ENCODE peak calls at places on chromosome 16, in seven cellular contexts. I is stimulated activated CD4-positive, alpha-beta T cell treated with anti-CD3 and anti-CD28 coated beads, Interleukin-4, amount 100 ng/mL, for 1 hour; N is HEK293T; G is T-cell; Y is gastrocnemius medialis; B is nephron progenitor cell; Z is SHP77 treated with DMSO at 0.1 percent for 48 hours. L is an unnamed sample.

GRCh38 chr16:81293909-81294802 is 20.6 kb upstream of the GAN start:
- DNase-seq in I (no peak), N (no peak), G (no peak), Y (no peak), B (no peak), Z (no peak), L (no peak)

GRCh38 chr16:82252582-82252981 is 82.6 kb upstream of the MPHOSPH6 start:
- DNase-seq in I (no peak), N (no peak), G (no peak), Y (no peak), B (no peak), Z (no peak), L (no peak)

GRCh38 chr16:86685071-86685470 is 106.7 kb downstream of the FOXL1 start:
- DNase-seq in I (no peak), N (no peak), G (no peak), Y (no peak), B (no peak), Z (no peak), L (no peak)

GRCh38 chr16:14132696-14133048 is 61.6 kb downstream of the MRTFB start:
- DNase-seq in I (no peak), N (no peak), G (no peak), Y (no peak), B (no peak), Z (no peak), L (no peak)

GRCh38 chr16:86199871-86200700 is 301.1 kb downstream of the IRF8 start:
- DNase-seq in I (no peak), N (no peak), G (no peak), Y (no peak), B (no peak), Z (no peak), L (no peak)

GRCh38 chr16:69371564-69371963 is 14.2 kb downstream of the TERF2 start:
- DNase-seq in I (no peak), N (no peak), G (no peak), Y (no peak), B (no peak), Z (no peak), L (no peak)

GRCh38 chr16:6545329-6545728 is 787.3 kb upstream of the RBFOX1 start:
- DNase-seq in I (no peak), N (no peak), G (no peak), Y (no peak), B (no peak), Z (no peak), L (no peak)

GRCh38 chr16:2071454-2072263 is 23.9 kb downstream of the TSC2 start:
- DNase-seq in I (no peak), N (no peak), G (peak), Y (no peak), B (no peak), Z (no peak), L (no peak)

GRCh38 chr16:8565498-8565897 is 24.8 kb downstream of the TMEM114 start:
- DNase-seq in I (no peak), N (no peak), G (no peak), Y (no peak), B (peak), Z (no peak), L (peak)

GRCh38 chr16:84284168-84284722 is 10.4 kb upstream of the WFDC1 start:
- DNase-seq in I (no peak), N (no peak), G (no peak), Y (peak), B (peak), Z (no peak), L (no peak)

GRCh38 chr16:30784215-30784614 is 2.8 kb downstream of the ZNF629 start:
- DNase-seq in I (no peak), N (no peak), G (no peak), Y (no peak), B (no peak), Z (no peak), L (no peak)

GRCh38 chr16:83345846-83346245 is 461.9 kb upstream of the HSBP1 start:
- DNase-seq in I (no peak), N (no peak), G (no peak), Y (no peak), B (no peak), Z (no peak), L (no peak)

GRCh38 chr16:59212492-59213024 is 478.4 kb upstream of the GOT2 start:
- DNase-seq in I (no peak), N (no peak), G (no peak), Y (no peak), B (no peak), Z (no peak), L (no peak)

GRCh38 chr16:78684655-78685400 is 585.4 kb downstream of the WWOX start:
- DNase-seq in I (no peak), N (peak), G (no peak), Y (peak), B (no peak), Z (no peak), L (no peak)

GRCh38 chr16:14155572-14156213 is 84.6 kb downstream of the MRTFB start:
- DNase-seq in I (no peak), N (no peak), G (no peak), Y (no peak), B (no peak), Z (no peak), L (no peak)

GRCh38 chr16:13203725-13204124 is 302.3 kb downstream of the SHISA9 start:
- DNase-seq in I (no peak), N (no peak), G (no peak), Y (no peak), B (no peak), Z (no peak), L (no peak)

GRCh38 chr16:88600539-88600896 is 30.3 kb downstream of the ZC3H18 start:
- DNase-seq in I (no peak), N (no peak), G (no peak), Y (no peak), B (no peak), Z (no peak), L (no peak)

GRCh38 chr16:22188595-22189442 is 17.3 kb upstream of the EEF2K start:
- DNase-seq in I (peak), N (peak), G (peak), Y (peak), B (peak), Z (peak), L (peak)

GRCh38 chr16:56944954-56945839 is 13.3 kb downstream of the HERPUD1 start:
- DNase-seq in I (peak), N (no peak), G (no peak), Y (no peak), B (no peak), Z (no peak), L (no peak)

GRCh38 chr16:29821663-29822115 is 1.4 kb downstream of the MVP start:
- DNase-seq in I (no peak), N (no peak), G (no peak), Y (no peak), B (no peak), Z (no peak), L (no peak)

GRCh38 chr16:31873556-31874353 is at the start of gene ZNF267:
- DNase-seq in I (peak), N (peak), G (peak), Y (peak), B (peak), Z (peak), L (peak)

GRCh38 chr16:17318200-17318599 is 152.6 kb downstream of the XYLT1 start:
- DNase-seq in I (no peak), N (no peak), G (no peak), Y (no peak), B (no peak), Z (no peak), L (no peak)